ENCODE peak calls at places on chromosome 1, in nine cellular contexts. One of them, this sample, is unnamed. For H3K27me3 and H3K9me3, the result is how much of the 10 kb centered on the place peaks cover.

GRCh38 chr1:41648230-41648629 is 163.7 kb upstream of the EDN2 start:
- DNase-seq in stomach: no peak
- DNase-seq in spleen: no peak
- DNase-seq in endothelial cell of umbilical vein: no peak
- DNase-seq in H1: no peak
- DNase-seq in sigmoid colon: no peak
- DNase-seq in breast epithelium: no peak
- DNase-seq in transverse colon: no peak
- DNase-seq in K562: no peak
- DNase-seq in this sample: no peak

GRCh38 chr1:55503663-55504305 is 288.6 kb upstream of the USP24 start:
- DNase-seq in transverse colon: no peak
- DNase-seq in spleen: no peak
- DNase-seq in endothelial cell of umbilical vein: no peak
- DNase-seq in stomach: no peak
- DNase-seq in H1: no peak
- DNase-seq in sigmoid colon: no peak
- DNase-seq in breast epithelium: no peak
- DNase-seq in K562: no peak
- DNase-seq in this sample: no peak

GRCh38 chr1:203592728-203593127 is 33.9 kb upstream of the ATP2B4 start:
- DNase-seq in sigmoid colon: no peak
- DNase-seq in endothelial cell of umbilical vein: peak
- DNase-seq in stomach: no peak
- DNase-seq in breast epithelium: no peak
- DNase-seq in K562: no peak
- DNase-seq in spleen: no peak
- DNase-seq in transverse colon: no peak
- DNase-seq in H1: no peak
- DNase-seq in this sample: no peak

GRCh38 chr1:96863449-96863848 is 141.9 kb downstream of the PTBP2 start:
- DNase-seq in K562: no peak
- DNase-seq in transverse colon: no peak
- DNase-seq in breast epithelium: no peak
- DNase-seq in stomach: no peak
- DNase-seq in endothelial cell of umbilical vein: no peak
- DNase-seq in sigmoid colon: no peak
- DNase-seq in spleen: no peak
- DNase-seq in H1: no peak
- DNase-seq in this sample: no peak

GRCh38 chr1:206464456-206464964 is 5.8 kb upstream of the IKBKE start:
- DNase-seq in spleen: peak
- DNase-seq in H1: no peak
- DNase-seq in breast epithelium: no peak
- DNase-seq in K562: no peak
- DNase-seq in endothelial cell of umbilical vein: peak
- DNase-seq in stomach: no peak
- DNase-seq in transverse colon: no peak
- DNase-seq in sigmoid colon: no peak
- DNase-seq in this sample: no peak

GRCh38 chr1:40476924-40477679 is at the start of gene ZFP69:
- DNase-seq in stomach: peak
- DNase-seq in sigmoid colon: peak
- DNase-seq in transverse colon: peak
- DNase-seq in K562: peak
- DNase-seq in spleen: peak
- DNase-seq in endothelial cell of umbilical vein: peak
- DNase-seq in H1: no peak
- DNase-seq in breast epithelium: no peak
- DNase-seq in this sample: peak

GRCh38 chr1:221241592-221241991 is 362.3 kb downstream of the HLX start:
- DNase-seq in endothelial cell of umbilical vein: no peak
- DNase-seq in breast epithelium: no peak
- DNase-seq in H1: no peak
- DNase-seq in sigmoid colon: no peak
- DNase-seq in spleen: no peak
- DNase-seq in transverse colon: no peak
- DNase-seq in stomach: no peak
- DNase-seq in K562: no peak
- DNase-seq in this sample: no peak

GRCh38 chr1:231418741-231419107 is 3.4 kb downstream of the EGLN1 start:
- DNase-seq in endothelial cell of umbilical vein: no peak
- DNase-seq in breast epithelium: no peak
- DNase-seq in K562: no peak
- DNase-seq in H1: no peak
- DNase-seq in transverse colon: no peak
- DNase-seq in sigmoid colon: no peak
- DNase-seq in stomach: no peak
- DNase-seq in spleen: no peak
- DNase-seq in this sample: no peak

GRCh38 chr1:35573198-35573775 is at the start of gene TFAP2E:
- DNase-seq in sigmoid colon: no peak
- DNase-seq in spleen: peak
- DNase-seq in stomach: peak
- DNase-seq in endothelial cell of umbilical vein: peak
- DNase-seq in K562: no peak
- DNase-seq in breast epithelium: no peak
- DNase-seq in transverse colon: peak
- DNase-seq in H1: no peak
- DNase-seq in this sample: peak

GRCh38 chr1:46333300-46334029 is 7.1 kb upstream of the NSUN4 start:
- DNase-seq in K562: no peak
- DNase-seq in spleen: no peak
- DNase-seq in sigmoid colon: no peak
- DNase-seq in breast epithelium: no peak
- DNase-seq in transverse colon: no peak
- DNase-seq in H1: peak
- DNase-seq in endothelial cell of umbilical vein: peak
- DNase-seq in stomach: no peak
- DNase-seq in this sample: no peak

GRCh38 chr1:226978350-226979114 is 38.4 kb downstream of the COQ8A start:
- DNase-seq in transverse colon: no peak
- DNase-seq in endothelial cell of umbilical vein: no peak
- DNase-seq in stomach: no peak
- DNase-seq in sigmoid colon: peak
- DNase-seq in breast epithelium: no peak
- DNase-seq in H1: no peak
- DNase-seq in K562: no peak
- DNase-seq in spleen: no peak
- DNase-seq in this sample: no peak

GRCh38 chr1:230509281-230509977 is 83.3 kb upstream of the PGBD5 start:
- DNase-seq in stomach: no peak
- DNase-seq in sigmoid colon: no peak
- DNase-seq in breast epithelium: no peak
- DNase-seq in K562: no peak
- DNase-seq in transverse colon: no peak
- DNase-seq in endothelial cell of umbilical vein: no peak
- DNase-seq in H1: no peak
- DNase-seq in spleen: no peak
- DNase-seq in this sample: no peak

DNA sequence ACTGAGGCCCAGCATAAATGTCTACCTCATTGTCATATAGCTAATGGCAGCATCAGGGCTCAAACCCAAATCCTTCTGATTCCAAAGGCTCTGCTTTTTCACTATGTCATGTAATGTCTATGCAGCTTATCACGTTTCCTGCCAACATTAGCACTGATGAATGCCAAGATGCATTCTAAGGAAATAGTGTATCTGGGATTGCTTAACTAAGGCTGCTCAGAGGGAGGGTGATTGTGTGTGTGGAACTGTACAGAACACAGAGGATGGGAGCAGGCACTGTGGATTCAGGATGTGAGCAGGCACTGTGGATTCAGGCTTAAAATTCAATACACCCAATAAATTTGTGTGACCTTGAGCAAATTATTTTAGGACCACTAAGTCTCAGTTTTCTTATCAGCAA is 456.4 kb upstream of the DEPDC1 start:
- DNase-seq in endothelial cell of umbilical vein: no peak
- DNase-seq in breast epithelium: no peak
- DNase-seq in spleen: no peak
- DNase-seq in stomach: no peak
- DNase-seq in H1: no peak
- DNase-seq in transverse colon: no peak
- DNase-seq in sigmoid colon: no peak
- DNase-seq in K562: no peak
- DNase-seq in this sample: no peak
- TF ChIP-seq POLR2AphosphoS5 in endothelial cell of umbilical vein: no peak
- TF ChIP-seq POLR2AphosphoS5 in breast epithelium: no peak
- TF ChIP-seq POLR2AphosphoS5 in spleen: no peak
- TF ChIP-seq POLR2AphosphoS5 in stomach: no peak
- TF ChIP-seq POLR2AphosphoS5 in H1: no peak
- TF ChIP-seq POLR2AphosphoS5 in transverse colon: no peak
- TF ChIP-seq POLR2AphosphoS5 in sigmoid colon: no peak
- TF ChIP-seq POLR2AphosphoS5 in K562: no peak
- TF ChIP-seq POLR2AphosphoS5 in this sample: no peak

GRCh38 chr1:111850124-111850523 is 94.4 kb downstream of the DDX20 start:
- DNase-seq in transverse colon: no peak
- DNase-seq in stomach: no peak
- DNase-seq in sigmoid colon: no peak
- DNase-seq in breast epithelium: no peak
- DNase-seq in K562: no peak
- DNase-seq in spleen: no peak
- DNase-seq in endothelial cell of umbilical vein: no peak
- DNase-seq in H1: no peak
- DNase-seq in this sample: no peak
- H3K27me3 ChIP-seq in transverse colon: under half
- H3K27me3 ChIP-seq in stomach: under half
- H3K27me3 ChIP-seq in sigmoid colon: under half
- H3K27me3 ChIP-seq in breast epithelium: under half
- H3K27me3 ChIP-seq in K562: under half
- H3K27me3 ChIP-seq in spleen: under half
- H3K27me3 ChIP-seq in endothelial cell of umbilical vein: under half
- H3K27me3 ChIP-seq in H1: under half
- H3K27me3 ChIP-seq in this sample: under half

GRCh38 chr1:243585982-243586381 is 264.1 kb downstream of the AKT3 start:
- DNase-seq in K562: no peak
- DNase-seq in breast epithelium: no peak
- DNase-seq in stomach: no peak
- DNase-seq in sigmoid colon: no peak
- DNase-seq in endothelial cell of umbilical vein: no peak
- DNase-seq in transverse colon: no peak
- DNase-seq in H1: no peak
- DNase-seq in spleen: no peak
- DNase-seq in this sample: no peak

GRCh38 chr1:243580984-243581383 is 269.1 kb downstream of the AKT3 start:
- DNase-seq in endothelial cell of umbilical vein: no peak
- DNase-seq in breast epithelium: no peak
- DNase-seq in sigmoid colon: no peak
- DNase-seq in transverse colon: no peak
- DNase-seq in H1: no peak
- DNase-seq in K562: no peak
- DNase-seq in spleen: no peak
- DNase-seq in stomach: no peak
- DNase-seq in this sample: no peak

GRCh38 chr1:243580072-243580471 is 270.0 kb downstream of the AKT3 start:
- DNase-seq in transverse colon: no peak
- DNase-seq in stomach: no peak
- DNase-seq in sigmoid colon: no peak
- DNase-seq in K562: no peak
- DNase-seq in spleen: no peak
- DNase-seq in H1: no peak
- DNase-seq in endothelial cell of umbilical vein: no peak
- DNase-seq in breast epithelium: no peak
- DNase-seq in this sample: no peak

GRCh38 chr1:243587285-243587684 is 262.8 kb downstream of the AKT3 start:
- DNase-seq in transverse colon: no peak
- DNase-seq in spleen: no peak
- DNase-seq in H1: no peak
- DNase-seq in stomach: no peak
- DNase-seq in endothelial cell of umbilical vein: no peak
- DNase-seq in breast epithelium: no peak
- DNase-seq in K562: no peak
- DNase-seq in sigmoid colon: no peak
- DNase-seq in this sample: no peak

DNA sequence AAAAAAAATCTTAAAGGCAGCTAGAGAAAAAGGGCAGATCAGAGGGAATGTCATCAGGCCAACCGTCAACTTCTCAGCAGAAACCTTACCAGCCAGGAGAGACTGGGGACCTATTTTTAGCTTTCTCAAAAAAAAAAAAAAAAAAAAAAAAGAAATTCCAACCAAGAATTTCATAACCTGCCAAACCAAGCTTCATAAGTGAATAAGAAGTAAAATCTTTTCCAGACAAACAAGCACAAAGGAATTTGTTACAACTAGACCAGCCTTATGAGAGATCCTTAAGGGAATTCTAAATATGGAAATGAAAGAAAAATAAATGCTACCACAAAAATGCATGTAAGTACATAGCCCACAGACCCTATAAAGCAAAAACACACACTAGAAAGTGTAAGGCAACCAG is 267.7 kb downstream of the AKT3 start:
- DNase-seq in breast epithelium: no peak
- DNase-seq in sigmoid colon: no peak
- DNase-seq in stomach: no peak
- DNase-seq in transverse colon: no peak
- DNase-seq in endothelial cell of umbilical vein: peak
- DNase-seq in H1: no peak
- DNase-seq in K562: no peak
- DNase-seq in spleen: no peak
- DNase-seq in this sample: no peak
- H3K9me3 ChIP-seq in breast epithelium: under half
- H3K9me3 ChIP-seq in sigmoid colon: under half
- H3K9me3 ChIP-seq in stomach: under half
- H3K9me3 ChIP-seq in transverse colon: under half
- H3K9me3 ChIP-seq in endothelial cell of umbilical vein: under half
- H3K9me3 ChIP-seq in H1: under half
- H3K9me3 ChIP-seq in K562: under half
- H3K9me3 ChIP-seq in spleen: half or more
- H3K9me3 ChIP-seq in this sample: under half

DNA sequence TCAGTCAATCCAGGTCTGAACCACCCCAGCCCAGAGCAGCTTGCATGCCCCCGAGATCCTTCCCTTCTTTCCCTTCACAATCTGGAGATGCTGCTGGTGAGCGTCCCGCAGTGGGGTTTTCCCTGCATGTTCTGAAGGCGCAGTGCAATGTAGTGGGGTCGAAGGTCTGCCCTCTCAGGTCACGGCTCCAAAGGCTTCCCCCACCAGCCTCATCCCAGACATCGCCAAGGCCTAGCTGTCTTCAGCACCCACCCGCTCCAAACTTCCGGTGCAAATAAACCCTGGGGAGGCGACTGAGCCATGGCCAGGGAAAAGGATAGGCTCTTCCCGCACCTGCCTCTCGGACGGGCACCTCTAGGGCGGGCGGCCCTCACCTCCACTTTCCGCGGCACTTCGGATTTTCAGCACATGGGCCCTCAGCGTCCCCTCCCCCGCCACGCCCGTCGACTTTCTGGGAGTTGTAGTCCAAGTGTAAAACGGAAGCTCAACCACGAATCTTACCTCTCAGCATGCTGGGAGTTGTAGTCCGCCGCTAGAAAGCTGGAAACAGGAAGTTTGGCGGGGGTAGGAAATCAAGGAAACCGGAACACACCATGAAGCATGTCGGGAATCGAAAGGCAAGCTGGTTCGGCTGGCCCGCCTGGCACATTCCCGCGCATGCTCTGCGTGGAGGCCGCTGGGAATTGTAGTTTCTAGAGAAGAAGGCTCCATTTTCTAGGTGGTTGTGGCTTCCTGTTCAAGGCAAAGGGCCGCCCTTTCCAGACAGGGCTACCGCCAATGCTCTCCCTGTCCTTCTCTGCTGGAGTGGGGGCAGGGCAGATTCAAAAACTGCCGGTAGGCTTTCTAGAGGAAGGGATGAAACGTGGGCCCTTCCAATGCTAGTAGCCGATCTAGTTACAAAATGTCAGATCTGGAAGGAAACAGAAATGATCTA is at the start of gene MRPL24:
- DNase-seq in transverse colon: peak
- DNase-seq in stomach: peak
- DNase-seq in endothelial cell of umbilical vein: peak
- DNase-seq in H1: peak
- DNase-seq in K562: peak
- DNase-seq in sigmoid colon: peak
- DNase-seq in breast epithelium: peak
- DNase-seq in spleen: peak
- DNase-seq in this sample: peak
- TF ChIP-seq POLR2AphosphoS5 in transverse colon: peak
- TF ChIP-seq POLR2AphosphoS5 in stomach: peak
- TF ChIP-seq POLR2AphosphoS5 in endothelial cell of umbilical vein: peak
- TF ChIP-seq POLR2AphosphoS5 in H1: peak
- TF ChIP-seq POLR2AphosphoS5 in K562: peak
- TF ChIP-seq POLR2AphosphoS5 in sigmoid colon: peak
- TF ChIP-seq POLR2AphosphoS5 in breast epithelium: peak
- TF ChIP-seq POLR2AphosphoS5 in spleen: peak
- TF ChIP-seq POLR2AphosphoS5 in this sample: peak

This sample was measured in prostate gland.